ENCODE peak calls at places on chromosomes 1 and 21, in six cellular contexts. P is fibroblast of mammary gland, K is GM23248, M is PC-3, X is thoracic aorta, O is NCI-H1105. V is an unnamed sample.

GRCh38 chr1:76287917-76288316 is 213.4 kb downstream of the ST6GALNAC3 start:
- DNase-seq in P (no peak), K (no peak), M (peak; percentile 14), X (no peak), O (no peak), V (no peak)

GRCh38 chr1:50620680-50621329 is 197.6 kb upstream of the DMRTA2 start:
- DNase-seq in P (peak; percentile 18), K (peak; percentile 45), M (peak; percentile 95), X (no peak), O (no peak), V (no peak)

GRCh38 chr1:24051206-24051945 is 60.6 kb downstream of the MYOM3 start:
- DNase-seq in P (peak; percentile 27), K (no peak), M (no peak), X (no peak), O (no peak), V (peak; percentile 14)

GRCh38 chr21:33762798-33763572 is 120.7 kb downstream of the ITSN1 start:
- DNase-seq in P (peak; percentile 9), K (peak; percentile 60), M (peak; percentile 23), X (no peak), O (no peak), V (no peak)

GRCh38 chr1:70361727-70362413 is 7.3 kb upstream of the ANKRD13C start:
- DNase-seq in P (peak; percentile 54), K (peak; percentile 30), M (peak; percentile 37), X (no peak), O (no peak), V (no peak)

GRCh38 chr21:36980280-36981048 is 14.0 kb upstream of the HLCS start:
- DNase-seq in P (peak; percentile 27), K (peak; percentile 58), M (peak; percentile 57), X (no peak), O (peak; percentile 55), V (no peak)

GRCh38 chr1:163068716-163069115 is 445 bp upstream of the RGS4 start:
- DNase-seq in P (peak; percentile 46), K (peak; percentile 52), M (peak; percentile 35), X (no peak), O (no peak), V (no peak)

GRCh38 chr1:248905949-248906740 is at the start of gene PGBD2:
- DNase-seq in P (peak; percentile 89), K (peak; percentile 96), M (peak; percentile 96), X (peak; percentile 66), O (peak; percentile 74), V (peak; percentile 94)

GRCh38 chr1:25748531-25749205 is 51.3 kb upstream of the SELENON start:
- DNase-seq in P (no peak), K (no peak), M (no peak), X (no peak), O (peak; percentile 62), V (no peak)

GRCh38 chr1:87449348-87449963 is 120.8 kb downstream of the LMO4 start:
- DNase-seq in P (peak; percentile 40), K (peak; percentile 13), M (peak; percentile 30), X (peak; percentile 22), O (peak; percentile 29), V (no peak)

GRCh38 chr1:59107516-59107915 is 189.4 kb upstream of the FGGY start:
- DNase-seq in P (no peak), K (peak; percentile 30), M (no peak), X (peak; percentile 34), O (no peak), V (no peak)

GRCh38 chr1:10664251-10664650 is 132.2 kb downstream of the CASZ1 start:
- DNase-seq in P (no peak), K (no peak), M (no peak), X (no peak), O (no peak), V (no peak)

GRCh38 chr1:14055442-14056225 is 355.6 kb downstream of the PRDM2 start:
- DNase-seq in P (peak; percentile 37), K (peak; percentile 35), M (peak; percentile 93), X (no peak), O (no peak), V (no peak)

GRCh38 chr1:19799233-19799876 is 361 bp downstream of the TMCO4 start:
- DNase-seq in P (peak; percentile 31), K (peak; percentile 79), M (peak; percentile 49), X (no peak), O (no peak), V (peak; percentile 22)

GRCh38 chr21:44012474-44013379 is 618 bp downstream of the TRAPPC10 start:
- DNase-seq in P (no peak), K (peak; percentile 71), M (peak; percentile 32), X (no peak), O (peak; percentile 45), V (no peak)

GRCh38 chr1:39410915-39411436 is 80.5 kb upstream of the BMP8A start:
- DNase-seq in P (peak; percentile 93), K (peak; percentile 98), M (peak; percentile 89), X (no peak), O (peak; percentile 25), V (peak; percentile 64)

GRCh38 chr1:11799099-11799498 is 6.7 kb downstream of the MTHFR start:
- DNase-seq in P (no peak), K (no peak), M (no peak), X (no peak), O (no peak), V (no peak)

GRCh38 chr1:14520514-14521163 is 77.8 kb upstream of the KAZN start:
- DNase-seq in P (peak; percentile 50), K (no peak), M (no peak), X (no peak), O (no peak), V (no peak)

GRCh38 chr1:63679076-63679475 is 85.9 kb downstream of the PGM1 start:
- DNase-seq in P (peak; percentile 73), K (peak; percentile 58), M (peak; percentile 21), X (no peak), O (no peak), V (no peak)

GRCh38 chr1:232426801-232427200 is 203.1 kb downstream of the SIPA1L2 start:
- DNase-seq in P (no peak), K (no peak), M (peak; percentile 87), X (no peak), O (no peak), V (no peak)

GRCh38 chr1:145891587-145892485 is 6.2 kb upstream of the ANKRD35 start:
- DNase-seq in P (peak; percentile 100), K (peak; percentile 96), M (peak; percentile 100), X (peak; percentile 95), O (peak; percentile 96), V (peak; percentile 95)

GRCh38 chr1:56490619-56491018 is 88.7 kb downstream of the PLPP3 start:
- DNase-seq in P (no peak), K (peak; percentile 24), M (no peak), X (no peak), O (no peak), V (no peak)

GRCh38 chr1:101178341-101178687 is 58.5 kb upstream of the S1PR1 start:
- DNase-seq in P (no peak), K (peak; percentile 27), M (no peak), X (no peak), O (no peak), V (no peak)

GRCh38 chr1:11886986-11887665 is 28.4 kb upstream of the NPPB start:
- DNase-seq in P (no peak), K (peak; percentile 20), M (no peak), X (no peak), O (no peak), V (no peak)

GRCh38 chr1:9909222-9910046 is 635 bp downstream of the CTNNBIP1 start:
- DNase-seq in P (peak; percentile 5), K (peak; percentile 31), M (peak; percentile 33), X (no peak), O (peak; percentile 38), V (no peak)

GRCh38 chr1:93353286-93353685 is 7.6 kb downstream of the DR1 start:
- DNase-seq in P (peak; percentile 56), K (peak; percentile 67), M (no peak), X (no peak), O (no peak), V (no peak)

V was measured in NCI-H460.